ENCODE peak calls at places on chromosome 21, in five cellular contexts. S, R, T, C and W are unnamed samples.

GRCh38 chr21:24308183-24308582 is 1299.1 kb downstream of the MRPL39 start:
- DNase-seq in S (no peak), R (no peak), T (no peak), C (no peak), W (no peak)

GRCh38 chr21:46159841-46160562 is 4.6 kb upstream of the FTCD start:
- DNase-seq in S (no peak), R (no peak), T (no peak), C (no peak), W (no peak)

GRCh38 chr21:15088483-15088882 is 23.7 kb upstream of the NRIP1 start:
- DNase-seq in S (no peak), R (no peak), T (no peak), C (no peak), W (no peak)

GRCh38 chr21:29174607-29175013 is 44.2 kb downstream of the MAP3K7CL start:
- DNase-seq in S (no peak), R (no peak), T (peak; percentile 30), C (no peak), W (no peak)

GRCh38 chr21:46189213-46189958 is 5.1 kb upstream of the SPATC1L start:
- DNase-seq in S (no peak), R (no peak), T (peak; percentile 58), C (no peak), W (peak; percentile 63)

GRCh38 chr21:38773108-38774061 is 32.3 kb upstream of the ETS2 start:
- DNase-seq in S (no peak), R (no peak), T (peak; percentile 99), C (peak; percentile 85), W (peak; percentile 95)

GRCh38 chr21:35206141-35207125 is 157.3 kb upstream of the RUNX1 start:
- DNase-seq in S (no peak), R (peak; percentile 33), T (peak; percentile 32), C (no peak), W (no peak)

GRCh38 chr21:15199414-15199813 is 134.6 kb upstream of the NRIP1 start:
- DNase-seq in S (no peak), R (peak; percentile 31), T (no peak), C (no peak), W (no peak)

GRCh38 chr21:46325073-46325912 is 1.3 kb downstream of the PCNT start:
- DNase-seq in S (peak; percentile 2), R (peak; percentile 88), T (peak; percentile 47), C (peak; percentile 20), W (peak; percentile 73)

GRCh38 chr21:46151989-46152938 is 3.1 kb downstream of the FTCD start:
- DNase-seq in S (no peak), R (no peak), T (no peak), C (peak; percentile 14), W (no peak)

GRCh38 chr21:43600642-43601397 is 58.5 kb downstream of the HSF2BP start:
- DNase-seq in S (no peak), R (no peak), T (peak; percentile 95), C (no peak), W (peak; percentile 95)

GRCh38 chr21:15870819-15871218 is 141.0 kb downstream of the USP25 start:
- DNase-seq in S (no peak), R (no peak), T (no peak), C (no peak), W (no peak)

GRCh38 chr21:18801468-18801867 is 397.9 kb upstream of the TMPRSS15 start:
- DNase-seq in S (no peak), R (peak; percentile 36), T (no peak), C (no peak), W (no peak)

GRCh38 chr21:37074195-37074510 is 1.1 kb downstream of the TTC3 start:
- DNase-seq in S (no peak), R (no peak), T (no peak), C (no peak), W (no peak)

GRCh38 chr21:43345746-43346409 is 81.1 kb downstream of the SIK1 start:
- DNase-seq in S (no peak), R (no peak), T (peak; percentile 85), C (no peak), W (peak; percentile 31)

GRCh38 chr21:35674895-35675470 is 385.3 kb downstream of the SETD4 start:
- DNase-seq in S (no peak), R (no peak), T (peak; percentile 11), C (no peak), W (no peak)

GRCh38 chr21:29827236-29827635 is 112.6 kb downstream of the GRIK1 start:
- DNase-seq in S (no peak), R (no peak), T (no peak), C (no peak), W (peak; percentile 1)

GRCh38 chr21:21101911-21102310 is 103.7 kb downstream of the NCAM2 start:
- DNase-seq in S (no peak), R (peak; percentile 79), T (peak; percentile 85), C (no peak), W (peak; percentile 59)

GRCh38 chr21:16323586-16323985 is 593.8 kb downstream of the USP25 start:
- DNase-seq in S (no peak), R (no peak), T (peak; percentile 29), C (no peak), W (peak; percentile 18)

GRCh38 chr21:37224861-37225260 is 42.3 kb downstream of the VPS26C start:
- DNase-seq in S (no peak), R (no peak), T (no peak), C (no peak), W (no peak)

GRCh38 chr21:30426732-30427131 is 1.0 kb upstream of the KRTAP13-3 start:
- DNase-seq in S (no peak), R (peak; percentile 88), T (no peak), C (no peak), W (no peak)

GRCh38 chr21:37383066-37383465 is 16.5 kb downstream of the DYRK1A start:
- DNase-seq in S (no peak), R (peak; percentile 81), T (no peak), C (no peak), W (peak; percentile 44)

GRCh38 chr21:8989883-8990325 is 1531.5 kb upstream of the TPTE start:
- DNase-seq in S (no peak), R (no peak), T (no peak), C (no peak), W (no peak)

GRCh38 chr21:39071623-39072214 is 111.5 kb downstream of the PSMG1 start:
- DNase-seq in S (no peak), R (peak; percentile 23), T (peak; percentile 83), C (no peak), W (peak; percentile 84)

GRCh38 chr21:44002511-44002910 is 9.6 kb upstream of the TRAPPC10 start:
- DNase-seq in S (no peak), R (no peak), T (no peak), C (no peak), W (no peak)

GRCh38 chr21:43283136-43283924 is 114.5 kb downstream of the CRYAA start:
- DNase-seq in S (no peak), R (no peak), T (no peak), C (no peak), W (no peak)

GRCh38 chr21:28104346-28104745 is 888.3 kb downstream of the LTN1 start:
- DNase-seq in S (no peak), R (no peak), T (no peak), C (no peak), W (no peak)

GRCh38 chr21:28538987-28539622 is 453.6 kb downstream of the LTN1 start:
- DNase-seq in S (no peak), R (no peak), T (peak; percentile 96), C (no peak), W (peak; percentile 67)

GRCh38 chr21:16079830-16080229 is 350.0 kb downstream of the USP25 start:
- DNase-seq in S (no peak), R (no peak), T (peak; percentile 81), C (no peak), W (peak; percentile 76)

GRCh38 chr21:45019076-45019886 is 55.1 kb upstream of the ADARB1 start:
- DNase-seq in S (no peak), R (peak; percentile 40), T (no peak), C (peak; percentile 72), W (peak; percentile 44)
- H3K4me3 ChIP-seq in S (no peak overlapping the region), R (no peak overlapping the region), T (no peak overlapping the region), C (peak overlapping the region; percentile 61), W (no peak overlapping the region)

GRCh38 chr21:42245348-42246185 is 26.6 kb downstream of the ABCG1 start:
- DNase-seq in S (no peak), R (peak; percentile 35), T (no peak), C (no peak), W (no peak)
- H3K4me1 ChIP-seq in S (no peaks in the 10 kb centered on the region), R (no peaks in the 10 kb centered on the region), T (no peaks in the 10 kb centered on the region), C (no peaks in the 10 kb centered on the region), W (no peaks in the 10 kb centered on the region)

GRCh38 chr21:33368124-33368523 is 35.1 kb upstream of the IFNGR2 start:
- DNase-seq in S (no peak), R (no peak), T (no peak), C (no peak), W (no peak)

GRCh38 chr21:33372582-33372981 is 30.6 kb upstream of the IFNGR2 start:
- DNase-seq in S (no peak), R (no peak), T (no peak), C (no peak), W (no peak)

GRCh38 chr21:33368576-33368975 is 34.6 kb upstream of the IFNGR2 start:
- DNase-seq in S (no peak), R (no peak), T (no peak), C (no peak), W (no peak)

GRCh38 chr21:33369586-33369985 is 33.6 kb upstream of the IFNGR2 start:
- DNase-seq in S (no peak), R (no peak), T (no peak), C (no peak), W (no peak)

GRCh38 chr21:33370292-33370691 is 32.9 kb upstream of the IFNGR2 start:
- DNase-seq in S (no peak), R (no peak), T (no peak), C (no peak), W (no peak)
- H3K4me3 ChIP-seq in S (no peak overlapping the region), R (no peak overlapping the region), T (no peak overlapping the region), C (no peak overlapping the region), W (no peak overlapping the region)

GRCh38 chr21:45088116-45088515 is 13.7 kb downstream of the ADARB1 start:
- DNase-seq in S (no peak), R (no peak), T (no peak), C (no peak), W (no peak)
- H3K4me1 ChIP-seq in S (peaks cover 67% of the 10 kb centered on the region), R (peaks cover 3% of the 10 kb centered on the region), T (peaks cover 25% of the 10 kb centered on the region), C (peaks cover 65% of the 10 kb centered on the region), W (peaks cover 11% of the 10 kb centered on the region)

GRCh38 chr21:25424674-25425073 is 182.6 kb downstream of the MRPL39 start:
- DNase-seq in S (no peak), R (no peak), T (no peak), C (no peak), W (no peak)
- H3K4me3 ChIP-seq in S (no peak overlapping the region), R (no peak overlapping the region), T (no peak overlapping the region), C (no peak overlapping the region), W (no peak overlapping the region)

GRCh38 chr21:41722052-41723018 is 44.5 kb downstream of the RIPK4 start:
- DNase-seq in S (no peak), R (no peak), T (no peak), C (no peak), W (no peak)
- H3K4me1 ChIP-seq in S (no peaks in the 10 kb centered on the region), R (no peaks in the 10 kb centered on the region), T (peaks cover 1% of the 10 kb centered on the region), C (peaks cover 9% of the 10 kb centered on the region), W (peaks cover 15% of the 10 kb centered on the region)